ENCODE peak calls at places on chromosome 4, in four cellular contexts. N, Z, F and U are unnamed samples.

GRCh38 chr4:16866974-16867373 is 31.5 kb downstream of the LDB2 start:
- DNase-seq in N (no peak), Z (no peak), F (no peak), U (no peak)

GRCh38 chr4:168480991-168481588 is 798 bp upstream of the DDX60L start:
- DNase-seq in N (no peak), Z (peak), F (no peak), U (peak)

GRCh38 chr4:69832326-69833030 is 27.5 kb downstream of the SULT1E1 start:
- DNase-seq in F (no peak), Z (no peak), N (no peak), U (no peak)

GRCh38 chr4:96379524-96379923 is 539.6 kb downstream of the PDHA2 start:
- DNase-seq in F (no peak), Z (no peak), N (no peak), U (no peak)

GRCh38 chr4:53376900-53377299 is 541 bp upstream of the FIP1L1 start:
- DNase-seq in N (no peak), Z (no peak), F (no peak), U (no peak)

GRCh38 chr4:6598127-6598526 is 23.1 kb downstream of the MAN2B2 start:
- DNase-seq in F (no peak), Z (no peak), N (no peak), U (no peak)

GRCh38 chr4:729336-730315 is 24.0 kb downstream of the PCGF3 start:
- DNase-seq in N (no peak), Z (no peak), F (no peak), U (no peak)

GRCh38 chr4:154854362-154854761 is 73.3 kb downstream of the RBM46 start:
- DNase-seq in N (no peak), Z (no peak), F (no peak), U (peak)

GRCh38 chr4:44446801-44447562 is 1.6 kb downstream of the KCTD8 start:
- DNase-seq in N (no peak), F (peak), Z (no peak), U (no peak)

GRCh38 chr4:169270156-169270809 is 473 bp downstream of the SH3RF1 start:
- DNase-seq in F (peak), Z (no peak), N (no peak), U (peak)

GRCh38 chr4:69104719-69105275 is 8.5 kb downstream of the UGT2B7 start:
- DNase-seq in Z (no peak), N (no peak), F (no peak), U (no peak)

GRCh38 chr4:140156529-140157171 is 2.7 kb upstream of the MAML3 start:
- DNase-seq in N (no peak), Z (no peak), F (no peak), U (no peak)

GRCh38 chr4:105369988-105370387 is 103.9 kb downstream of the PPA2 start:
- DNase-seq in Z (no peak), N (no peak), F (no peak), U (no peak)